ENCODE peak calls at places on chromosomes 3 and 15, in five cellular contexts. K, F, C, R and U are unnamed samples.

GRCh38 chr3:133854264-133854663 is 41.4 kb downstream of the RAB6B start:
- DNase-seq in K (no peak), F (no peak), C (no peak), R (no peak), U (no peak)

GRCh38 chr15:62187425-62187824 is 22.3 kb upstream of the C2CD4B start:
- DNase-seq in K (no peak), F (no peak), C (no peak), R (no peak), U (no peak)

GRCh38 chr3:137035631-137036030 is 77.8 kb downstream of the IL20RB start:
- DNase-seq in K (no peak), F (peak), C (no peak), R (no peak), U (peak)

GRCh38 chr15:99424978-99425665 is 140.7 kb upstream of the MEF2A start:
- DNase-seq in K (no peak), F (no peak), C (no peak), R (peak), U (peak)

GRCh38 chr3:116103868-116104530 is 341.3 kb downstream of the LSAMP start:
- DNase-seq in K (no peak), F (no peak), C (no peak), R (no peak), U (no peak)

GRCh38 chr3:31980530-31981205 is 394 bp downstream of the OSBPL10 start:
- DNase-seq in K (peak), F (peak), C (no peak), R (peak), U (peak)

GRCh38 chr3:94004301-94004910 is 24.0 kb downstream of the STX19 start:
- DNase-seq in K (no peak), F (no peak), C (no peak), R (peak), U (peak)

GRCh38 chr3:58899159-58899952 is 150.5 kb downstream of the CFAP20DC start:
- DNase-seq in K (no peak), F (peak), C (no peak), R (no peak), U (no peak)

GRCh38 chr3:190585771-190586630 is 72.1 kb downstream of the IL1RAP start:
- DNase-seq in K (peak), F (peak), C (peak), R (peak), U (peak)

GRCh38 chr3:187832202-187832601 is 86.9 kb upstream of the BCL6 start:
- DNase-seq in K (no peak), F (no peak), C (no peak), R (no peak), U (no peak)

GRCh38 chr3:29067014-29067413 is 213.9 kb upstream of the RBMS3 start:
- DNase-seq in K (no peak), F (no peak), C (no peak), R (no peak), U (peak)

GRCh38 chr15:64229129-64229724 is 66.4 kb upstream of the PPIB start:
- DNase-seq in K (no peak), F (no peak), C (no peak), R (no peak), U (no peak)

GRCh38 chr3:119769394-119770149 is 12.3 kb upstream of the NR1I2 start:
- DNase-seq in K (no peak), F (no peak), C (no peak), R (no peak), U (no peak)

GRCh38 chr3:23923786-23924185 is 6.9 kb downstream of the RPL15 start:
- DNase-seq in K (no peak), F (no peak), C (no peak), R (no peak), U (no peak)

GRCh38 chr3:56915969-56916586 is 114.3 kb upstream of the ARHGEF3 start:
- DNase-seq in K (no peak), F (peak), C (no peak), R (no peak), U (no peak)

GRCh38 chr15:37098468-37099320 is 1.7 kb downstream of the MEIS2 start:
- DNase-seq in K (peak), F (peak), C (no peak), R (peak), U (peak)

GRCh38 chr3:13526626-13526949 is 22.3 kb upstream of the FBLN2 start:
- DNase-seq in K (no peak), F (no peak), C (no peak), R (no peak), U (no peak)

GRCh38 chr15:95304116-95304873 is 1026.2 kb upstream of the NR2F2 start:
- DNase-seq in K (no peak), F (no peak), C (no peak), R (no peak), U (peak)

GRCh38 chr3:128312271-128312670 is 154.4 kb downstream of the DNAJB8 start:
- DNase-seq in K (no peak), F (peak), C (no peak), R (no peak), U (no peak)

GRCh38 chr15:89244512-89244869 is 712 bp downstream of the FANCI start:
- DNase-seq in K (no peak), F (no peak), C (no peak), R (no peak), U (peak)

GRCh38 chr3:10507331-10507730 is 1.9 kb upstream of the ATP2B2 start:
- DNase-seq in K (no peak), F (no peak), C (no peak), R (no peak), U (no peak)

GRCh38 chr3:134772591-134772990 is 22.5 kb upstream of the EPHB1 start:
- DNase-seq in K (no peak), F (no peak), C (no peak), R (no peak), U (no peak)

GRCh38 chr3:58577269-58577821 is at the start of gene FAM107A:
- DNase-seq in K (no peak), F (peak), C (no peak), R (no peak), U (no peak)

GRCh38 chr15:39327005-39327725 is 253.7 kb upstream of the THBS1 start:
- DNase-seq in K (no peak), F (no peak), C (no peak), R (no peak), U (no peak)

GRCh38 chr3:48015451-48016182 is 599 bp downstream of the MAP4 start:
- DNase-seq in K (no peak), F (no peak), C (no peak), R (no peak), U (peak)

GRCh38 chr3:133910422-133910821 is 14.7 kb upstream of the RAB6B start:
- DNase-seq in K (no peak), F (no peak), C (no peak), R (peak), U (no peak)

GRCh38 chr3:176562381-176562780 is 634.9 kb downstream of the TBL1XR1 start:
- DNase-seq in K (no peak), F (no peak), C (no peak), R (no peak), U (no peak)

GRCh38 chr3:108331792-108332191 is 35.4 kb downstream of the HHLA2 start:
- DNase-seq in K (no peak), F (no peak), C (no peak), R (no peak), U (no peak)

GRCh38 chr3:23740517-23741402 is 65.0 kb upstream of the UBE2E1 start:
- DNase-seq in K (no peak), F (no peak), C (no peak), R (no peak), U (peak)

GRCh38 chr3:126523745-126524428 is at the start of gene CHST13:
- DNase-seq in K (peak), F (peak), C (no peak), R (no peak), U (peak)

GRCh38 chr3:153856932-153857331 is 264.3 kb upstream of the ARHGEF26 start:
- DNase-seq in K (no peak), F (no peak), C (no peak), R (no peak), U (no peak)

GRCh38 chr15:98428253-98428989 is 219.9 kb upstream of the IGF1R start:
- DNase-seq in K (peak), F (peak), C (peak), R (peak), U (peak)

GRCh38 chr3:24494616-24495333 is at the start of gene THRB:
- DNase-seq in K (peak), F (peak), C (no peak), R (peak), U (peak)

GRCh38 chr15:35436422-35436821 is 109.5 kb downstream of the DPH6 start:
- DNase-seq in K (no peak), F (no peak), C (no peak), R (no peak), U (no peak)

GRCh38 chr3:53801319-53801718 is 44.9 kb downstream of the CHDH start:
- DNase-seq in K (no peak), F (no peak), C (no peak), R (no peak), U (no peak)

GRCh38 chr3:53773586-53774368 is 72.4 kb downstream of the CHDH start:
- DNase-seq in K (no peak), F (no peak), C (no peak), R (peak), U (peak)

GRCh38 chr3:138686771-138687221 is 78.2 kb downstream of the FAIM start:
- DNase-seq in K (no peak), F (no peak), C (no peak), R (no peak), U (peak)

GRCh38 chr3:185527364-185527763 is 25.0 kb downstream of the LIPH start:
- DNase-seq in K (no peak), F (no peak), C (no peak), R (peak), U (no peak)
- H2BK12ac ChIP-seq in K (no peak), F (no peak), C (no peak), R (no peak), U (no peak)

DNA sequence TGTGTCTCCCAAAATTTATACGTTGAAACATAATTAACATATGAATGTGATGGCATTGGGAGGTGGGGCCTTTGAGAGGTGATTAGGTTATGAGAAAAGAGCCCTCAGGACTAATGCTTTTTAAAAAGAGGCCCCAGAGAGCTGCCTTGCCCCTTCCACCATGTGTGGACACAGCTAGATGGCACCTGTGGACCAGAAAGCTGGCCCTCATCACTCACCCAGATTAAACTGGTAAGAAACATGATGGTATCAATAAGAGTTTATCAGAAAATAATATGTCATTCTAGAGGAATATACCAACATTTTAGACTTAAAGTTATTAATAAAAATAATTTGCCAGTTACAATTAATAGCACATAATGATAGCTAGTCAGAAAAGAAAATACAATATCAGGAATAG is 25.2 kb upstream of the FAN1 start:
- DNase-seq in K (no peak), F (no peak), C (no peak), R (no peak), U (no peak)
- H2BK12ac ChIP-seq in K (no peak), F (no peak), C (no peak), R (no peak), U (no peak)

GRCh38 chr15:86235667-86236066 is 156.0 kb downstream of the AGBL1 start:
- DNase-seq in K (no peak), F (no peak), C (no peak), R (no peak), U (no peak)

GRCh38 chr15:86231864-86232801 is 152.5 kb downstream of the AGBL1 start:
- DNase-seq in K (peak), F (peak), C (no peak), R (no peak), U (peak)

GRCh38 chr15:86236721-86237121 is 157.1 kb downstream of the AGBL1 start:
- DNase-seq in K (peak), F (peak), C (peak), R (no peak), U (no peak)
- H2BK12ac ChIP-seq in K (no peak), F (no peak), C (no peak), R (no peak), U (no peak)

GRCh38 chr3:102339671-102340070 is 95.1 kb upstream of the ZPLD1 start:
- DNase-seq in K (no peak), F (no peak), C (no peak), R (no peak), U (no peak)
- H2BK12ac ChIP-seq in K (no peak), F (no peak), C (no peak), R (no peak), U (no peak)

GRCh38 chr15:100711479-100712130 is 109.2 kb downstream of the ASB7 start:
- DNase-seq in K (no peak), F (no peak), C (no peak), R (no peak), U (no peak)
- H2BK12ac ChIP-seq in K (no peak), F (no peak), C (no peak), R (no peak), U (no peak)

DNA sequence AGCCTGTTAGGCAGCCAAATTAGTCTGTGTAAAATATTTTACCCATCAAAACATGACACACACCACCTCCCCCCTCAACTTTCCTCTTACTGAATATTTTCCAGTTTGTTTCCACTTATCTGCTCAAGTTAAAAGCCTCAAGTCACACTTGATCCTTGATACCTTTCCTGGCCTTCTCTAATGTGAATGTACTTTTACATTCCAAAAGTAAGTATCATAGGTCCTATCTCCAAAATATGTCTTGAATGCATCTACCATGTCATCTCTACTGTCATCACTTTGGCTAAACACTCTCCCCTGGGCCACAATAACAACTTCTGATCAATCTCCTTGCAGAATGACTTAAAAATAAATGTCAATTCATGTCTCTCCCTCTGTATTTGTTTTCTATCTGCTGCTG is 28.1 kb downstream of the EOGT start:
- DNase-seq in K (no peak), F (no peak), C (no peak), R (no peak), U (no peak)
- H2BK12ac ChIP-seq in K (no peak), F (no peak), C (no peak), R (no peak), U (no peak)

GRCh38 chr3:186646841-186647240 is 6.6 kb downstream of the FETUB start:
- DNase-seq in K (no peak), F (no peak), C (no peak), R (no peak), U (no peak)
- H2BK12ac ChIP-seq in K (no peak), F (no peak), C (no peak), R (no peak), U (no peak)

GRCh38 chr15:96358006-96358794 is 27.7 kb downstream of the NR2F2 start:
- DNase-seq in K (no peak), F (peak), C (no peak), R (no peak), U (no peak)
- H2BK12ac ChIP-seq in K (no peak), F (no peak), C (no peak), R (no peak), U (peak)

GRCh38 chr3:49628249-49628648 is 45.9 kb upstream of the APEH start:
- DNase-seq in K (no peak), F (no peak), C (no peak), R (no peak), U (no peak)
- H2BK12ac ChIP-seq in K (no peak), F (no peak), C (no peak), R (no peak), U (no peak)

GRCh38 chr3:173983353-173983752 is 585.8 kb downstream of the NLGN1 start:
- DNase-seq in K (no peak), F (no peak), C (no peak), R (no peak), U (peak)
- H2BK12ac ChIP-seq in K (no peak), F (no peak), C (no peak), R (no peak), U (no peak)